ENCODE peak calls at places on chromosomes 12 and 14, in five cellular contexts. H is HT-29, K is NCI-H1417, L is heart right ventricle, A is IMR-90. B is an unnamed sample.

GRCh38 chr14:65373671-65374039 is 38.9 kb upstream of the FUT8 start:
- DNase-seq in H (no peak), K (no peak), L (no peak), A (no peak), B (no peak)

GRCh38 chr12:61810486-61810885 is 449.7 kb upstream of the USP15 start:
- DNase-seq in H (no peak), K (no peak), L (no peak), A (no peak), B (no peak)

GRCh38 chr12:25557830-25558436 is 4.8 kb upstream of the LMNTD1 start:
- DNase-seq in H (peak), K (peak), L (no peak), A (peak), B (peak)

GRCh38 chr14:75046899-75047298 is 4.4 kb downstream of the MLH3 start:
- DNase-seq in H (no peak), K (no peak), L (no peak), A (peak), B (no peak)

GRCh38 chr14:101075025-101075800 is 171.7 kb upstream of the RTL1 start:
- DNase-seq in H (no peak), K (no peak), L (no peak), A (no peak), B (no peak)

GRCh38 chr14:102203382-102203781 is 63.7 kb downstream of the WDR20 start:
- DNase-seq in H (no peak), K (no peak), L (no peak), A (no peak), B (no peak)

GRCh38 chr14:89616425-89617141 is 199.6 kb upstream of the FOXN3 start:
- DNase-seq in H (no peak), K (peak), L (no peak), A (peak), B (peak)

GRCh38 chr12:54259194-54260011 is 20.5 kb downstream of the CBX5 start:
- DNase-seq in H (peak), K (peak), L (peak), A (peak), B (peak)

GRCh38 chr14:95808371-95808770 is 68.3 kb upstream of the TUNAR start:
- DNase-seq in H (no peak), K (no peak), L (no peak), A (no peak), B (no peak)

GRCh38 chr14:50109342-50109741 is 7.0 kb downstream of the VCPKMT start:
- DNase-seq in H (peak), K (peak), L (no peak), A (peak), B (peak)

GRCh38 chr12:51923506-51924365 is 16.4 kb downstream of the ACVRL1 start:
- DNase-seq in H (peak), K (no peak), L (peak), A (no peak), B (peak)

GRCh38 chr12:113416091-113416754 is 6.0 kb upstream of the SDSL start:
- DNase-seq in H (no peak), K (no peak), L (no peak), A (no peak), B (no peak)

GRCh38 chr12:62907067-62907466 is 27.9 kb downstream of the PPM1H start:
- DNase-seq in H (no peak), K (no peak), L (no peak), A (no peak), B (no peak)

GRCh38 chr12:113010701-113011100 is 32.4 kb downstream of the OAS2 start:
- DNase-seq in H (no peak), K (no peak), L (no peak), A (no peak), B (no peak)

GRCh38 chr12:120252071-120252906 is 13.2 kb downstream of the PXN start:
- DNase-seq in H (no peak), K (no peak), L (no peak), A (no peak), B (no peak)

GRCh38 chr14:50396636-50397460 is at the start of gene CDKL1:
- DNase-seq in H (peak), K (peak), L (peak), A (peak), B (peak)

GRCh38 chr12:105235299-105235746 is 651 bp downstream of the APPL2 start:
- DNase-seq in H (peak), K (no peak), L (no peak), A (peak), B (no peak)

GRCh38 chr12:127516467-127516866 is 750.5 kb upstream of the TMEM132C start:
- DNase-seq in H (no peak), K (no peak), L (no peak), A (peak), B (no peak)

GRCh38 chr14:101097109-101097793 is 193.7 kb upstream of the RTL1 start:
- DNase-seq in H (no peak), K (peak), L (no peak), A (no peak), B (no peak)

GRCh38 chr14:90658541-90658967 is 157.7 kb downstream of the TTC7B start:
- DNase-seq in H (no peak), K (no peak), L (no peak), A (peak), B (no peak)

GRCh38 chr12:30753233-30753632 is 1.5 kb downstream of the CAPRIN2 start:
- DNase-seq in H (peak), K (peak), L (no peak), A (peak), B (peak)

GRCh38 chr12:110579239-110579888 is 3.8 kb downstream of the PPTC7 start:
- DNase-seq in H (no peak), K (no peak), L (no peak), A (no peak), B (no peak)

GRCh38 chr12:5013206-5013830 is 30.4 kb upstream of the KCNA5 start:
- DNase-seq in H (no peak), K (no peak), L (no peak), A (no peak), B (no peak)

GRCh38 chr14:23704890-23705289 is 68.7 kb downstream of the DHRS2 start:
- DNase-seq in H (no peak), K (peak), L (no peak), A (no peak), B (no peak)

GRCh38 chr12:7134371-7135166 is 4.4 kb downstream of the CLSTN3 start:
- DNase-seq in H (no peak), K (no peak), L (no peak), A (no peak), B (no peak)

GRCh38 chr14:59278111-59278510 is 89.6 kb downstream of the DAAM1 start:
- DNase-seq in H (peak), K (no peak), L (no peak), A (peak), B (peak)

GRCh38 chr12:110266980-110267620 is 13.9 kb upstream of the ATP2A2 start:
- DNase-seq in H (peak), K (peak), L (peak), A (peak), B (peak)

GRCh38 chr14:52935847-52936246 is 15.0 kb downstream of the FERMT2 start:
- DNase-seq in H (no peak), K (no peak), L (no peak), A (no peak), B (no peak)

GRCh38 chr12:85188609-85189008 is 91.4 kb upstream of the ALX1 start:
- DNase-seq in H (no peak), K (no peak), L (no peak), A (no peak), B (no peak)

GRCh38 chr14:31461545-31461944 is 4.2 kb upstream of the DTD2 start:
- DNase-seq in H (no peak), K (no peak), L (no peak), A (no peak), B (no peak)

B was measured in hepatocyte.